ENCODE peak calls at places on chromosomes 13 and 19, in ten cellular contexts. S, P, Q, N, M, Z, X, E, G and F are unnamed samples.

GRCh38 chr19:6023085-6023682 is 45.2 kb upstream of the RANBP3 start:
- DNase-seq in S (no peak), P (no peak), Q (no peak), N (peak), M (peak), Z (peak), X (no peak), E (no peak), G (no peak), F (no peak)

GRCh38 chr19:2625434-2625833 is 77.1 kb downstream of the GNG7 start:
- DNase-seq in S (no peak), P (no peak), Q (no peak), N (no peak), M (no peak), Z (no peak), X (no peak), E (peak), G (no peak), F (no peak)

GRCh38 chr19:39515551-39516191 is 732 bp downstream of the SELENOV start:
- DNase-seq in S (no peak), P (no peak), Q (no peak), N (no peak), M (no peak), Z (no peak), X (no peak), E (no peak), G (no peak), F (no peak)

GRCh38 chr19:8251025-8251472 is 41.9 kb downstream of the CERS4 start:
- DNase-seq in S (no peak), P (peak), Q (no peak), N (no peak), M (no peak), Z (peak), X (no peak), E (no peak), G (no peak), F (no peak)

GRCh38 chr13:78604782-78605611 is 1.6 kb upstream of the POU4F1 start:
- DNase-seq in S (no peak), P (no peak), Q (peak), N (peak), M (no peak), Z (no peak), X (no peak), E (peak), G (no peak), F (no peak)

GRCh38 chr13:49370390-49370789 is 73.5 kb downstream of the CAB39L start:
- DNase-seq in S (no peak), P (no peak), Q (peak), N (no peak), M (no peak), Z (no peak), X (no peak), E (no peak), G (no peak), F (no peak)

GRCh38 chr19:47379398-47379938 is 30.4 kb downstream of the DHX34 start:
- DNase-seq in S (no peak), P (no peak), Q (no peak), N (no peak), M (no peak), Z (no peak), X (no peak), E (no peak), G (no peak), F (no peak)

GRCh38 chr13:89082623-89083022 is 1411.5 kb downstream of the SLITRK5 start:
- DNase-seq in S (no peak), P (no peak), Q (no peak), N (no peak), M (no peak), Z (no peak), X (no peak), E (no peak), G (no peak), F (no peak)

GRCh38 chr13:83810136-83810535 is 72.1 kb downstream of the SLITRK1 start:
- DNase-seq in S (no peak), P (no peak), Q (no peak), N (no peak), M (no peak), Z (no peak), X (no peak), E (no peak), G (no peak), F (no peak)

GRCh38 chr19:48913114-48913513 is 13.0 kb downstream of the NUCB1 start:
- DNase-seq in S (no peak), P (no peak), Q (peak), N (no peak), M (peak), Z (no peak), X (no peak), E (no peak), G (no peak), F (no peak)

GRCh38 chr19:531753-532571 is at the start of gene CDC34:
- DNase-seq in S (no peak), P (no peak), Q (peak), N (peak), M (no peak), Z (no peak), X (no peak), E (no peak), G (no peak), F (no peak)

GRCh38 chr13:92590503-92590908 is 636.1 kb upstream of the GPC6 start:
- DNase-seq in S (no peak), P (no peak), Q (no peak), N (no peak), M (no peak), Z (no peak), X (no peak), E (no peak), G (no peak), F (no peak)

GRCh38 chr13:112456138-112457056 is 80.2 kb downstream of the SPACA7 start:
- DNase-seq in S (peak), P (no peak), Q (no peak), N (no peak), M (no peak), Z (no peak), X (no peak), E (no peak), G (no peak), F (no peak)

GRCh38 chr19:36116344-36116637 is 1.0 kb downstream of the TBCB start:
- DNase-seq in S (no peak), P (no peak), Q (no peak), N (no peak), M (no peak), Z (no peak), X (no peak), E (no peak), G (no peak), F (no peak)

GRCh38 chr13:41059896-41060722 is 1.2 kb upstream of the WBP4 start:
- DNase-seq in S (peak), P (peak), Q (peak), N (peak), M (peak), Z (peak), X (peak), E (peak), G (peak), F (peak)

GRCh38 chr13:111298214-111298975 is 22.0 kb upstream of the TEX29 start:
- DNase-seq in S (peak), P (no peak), Q (no peak), N (no peak), M (no peak), Z (no peak), X (no peak), E (no peak), G (no peak), F (no peak)

GRCh38 chr19:7909471-7910067 is 5.1 kb upstream of the TGFBR3L start:
- DNase-seq in S (no peak), P (no peak), Q (no peak), N (no peak), M (no peak), Z (no peak), X (no peak), E (no peak), G (no peak), F (no peak)

GRCh38 chr13:102555914-102556553 is 40.8 kb upstream of the TPP2 start:
- DNase-seq in S (no peak), P (no peak), Q (peak), N (peak), M (peak), Z (no peak), X (no peak), E (peak), G (no peak), F (no peak)

GRCh38 chr19:54388001-54388802 is 23.5 kb upstream of the LAIR1 start:
- DNase-seq in S (no peak), P (no peak), Q (peak), N (no peak), M (no peak), Z (no peak), X (no peak), E (peak), G (no peak), F (peak)

GRCh38 chr19:11164879-11165406 is 9.4 kb upstream of the SPC24 start:
- DNase-seq in S (peak), P (peak), Q (no peak), N (no peak), M (no peak), Z (peak), X (no peak), E (no peak), G (no peak), F (no peak)

GRCh38 chr19:14770944-14771839 is 7.2 kb downstream of the ADGRE2 start:
- DNase-seq in S (no peak), P (no peak), Q (peak), N (no peak), M (no peak), Z (no peak), X (no peak), E (no peak), G (no peak), F (no peak)

GRCh38 chr19:55640043-55640576 is 692 bp upstream of the ZNF580 start:
- DNase-seq in S (peak), P (peak), Q (peak), N (no peak), M (peak), Z (peak), X (peak), E (peak), G (no peak), F (peak)

GRCh38 chr13:45468676-45469075 is 3.9 kb downstream of the COG3 start:
- DNase-seq in S (no peak), P (no peak), Q (peak), N (no peak), M (peak), Z (no peak), X (no peak), E (peak), G (no peak), F (no peak)

GRCh38 chr19:4375164-4375619 is 25.2 kb downstream of the SH3GL1 start:
- DNase-seq in S (peak), P (no peak), Q (no peak), N (peak), M (peak), Z (peak), X (no peak), E (peak), G (no peak), F (no peak)

GRCh38 chr19:5588441-5588840 is 20.7 kb upstream of the TINCR start:
- DNase-seq in S (peak), P (no peak), Q (no peak), N (no peak), M (no peak), Z (peak), X (no peak), E (no peak), G (no peak), F (no peak)

GRCh38 chr13:65836066-65836465 is 1394.1 kb downstream of the PCDH9 start:
- DNase-seq in S (no peak), P (no peak), Q (no peak), N (no peak), M (no peak), Z (no peak), X (no peak), E (no peak), G (no peak), F (no peak)

GRCh38 chr13:73809561-73809960 is 324.6 kb downstream of the KLF12 start:
- DNase-seq in S (no peak), P (no peak), Q (no peak), N (peak), M (no peak), Z (no peak), X (no peak), E (no peak), G (no peak), F (no peak)

GRCh38 chr19:28319208-28319607 is 893.7 kb downstream of the UQCRFS1 start:
- DNase-seq in S (no peak), P (no peak), Q (no peak), N (no peak), M (no peak), Z (no peak), X (no peak), E (no peak), G (no peak), F (no peak)

GRCh38 chr13:62556973-62557372 is 1141.3 kb upstream of the PCDH20 start:
- DNase-seq in S (no peak), P (no peak), Q (no peak), N (no peak), M (peak), Z (no peak), X (no peak), E (no peak), G (no peak), F (no peak)

GRCh38 chr13:111480976-111481375 is 160.5 kb downstream of the TEX29 start:
- DNase-seq in S (peak), P (peak), Q (no peak), N (no peak), M (no peak), Z (no peak), X (no peak), E (no peak), G (no peak), F (no peak)

GRCh38 chr19:47432499-47432898 is 13.2 kb upstream of the MEIS3 start:
- DNase-seq in S (no peak), P (no peak), Q (no peak), N (no peak), M (no peak), Z (no peak), X (no peak), E (no peak), G (no peak), F (no peak)

GRCh38 chr13:113981611-113982295 is 7.9 kb upstream of the C13orf46 start:
- DNase-seq in S (no peak), P (peak), Q (no peak), N (no peak), M (no peak), Z (peak), X (no peak), E (no peak), G (no peak), F (no peak)

GRCh38 chr19:46232029-46232428 is 2.5 kb downstream of the IGFL1 start:
- DNase-seq in S (peak), P (peak), Q (no peak), N (no peak), M (peak), Z (no peak), X (no peak), E (no peak), G (no peak), F (no peak)

GRCh38 chr19:5083547-5083965 is 114.6 kb downstream of the KDM4B start:
- DNase-seq in S (peak), P (no peak), Q (no peak), N (no peak), M (no peak), Z (peak), X (no peak), E (no peak), G (no peak), F (no peak)

GRCh38 chr19:38661166-38661565 is 13.7 kb downstream of the ACTN4 start:
- DNase-seq in S (no peak), P (no peak), Q (no peak), N (no peak), M (no peak), Z (no peak), X (no peak), E (peak), G (no peak), F (no peak)

GRCh38 chr19:1295169-1296012 is 9.7 kb downstream of the EFNA2 start:
- DNase-seq in S (no peak), P (no peak), Q (peak), N (no peak), M (no peak), Z (no peak), X (peak), E (no peak), G (no peak), F (peak)

GRCh38 chr19:6947745-6948144 is 60.4 kb downstream of the ADGRE1 start:
- DNase-seq in S (peak), P (no peak), Q (no peak), N (peak), M (no peak), Z (no peak), X (peak), E (no peak), G (peak), F (no peak)

GRCh38 chr13:101433895-101434294 is 17.6 kb upstream of the NALCN start:
- DNase-seq in S (no peak), P (no peak), Q (no peak), N (no peak), M (no peak), Z (no peak), X (no peak), E (no peak), G (no peak), F (no peak)